ENCODE peak calls at places on chromosomes 2 and 18, in four cellular contexts. One of them, this sample, is unnamed.

GRCh38 chr2:227473019-227473461 is 1.1 kb downstream of the AGFG1 start:
- DNase-seq in NCI-H1092 treated with DMSO at 0.1 percent for 48 hours: peak; percentile 10
- DNase-seq in neuronal stem cell: peak; percentile 43
- DNase-seq in fibroblast of the conjunctiva: no peak
- DNase-seq in this sample: no peak

GRCh38 chr2:190511104-190511503 is 23.4 kb downstream of the NEMP2 start:
- DNase-seq in NCI-H1092 treated with DMSO at 0.1 percent for 48 hours: peak; percentile 24
- DNase-seq in neuronal stem cell: no peak
- DNase-seq in fibroblast of the conjunctiva: peak; percentile 46
- DNase-seq in this sample: no peak

GRCh38 chr18:47748093-47748796 is 182.2 kb downstream of the SMAD2 start:
- DNase-seq in NCI-H1092 treated with DMSO at 0.1 percent for 48 hours: no peak
- DNase-seq in neuronal stem cell: no peak
- DNase-seq in fibroblast of the conjunctiva: no peak
- DNase-seq in this sample: no peak

GRCh38 chr2:230668184-230668938 is 44.3 kb upstream of the CAB39 start:
- DNase-seq in NCI-H1092 treated with DMSO at 0.1 percent for 48 hours: no peak
- DNase-seq in neuronal stem cell: no peak
- DNase-seq in fibroblast of the conjunctiva: no peak
- DNase-seq in this sample: no peak

GRCh38 chr2:158667567-158667966 is 127.5 kb upstream of the DAPL1 start:
- DNase-seq in NCI-H1092 treated with DMSO at 0.1 percent for 48 hours: no peak
- DNase-seq in neuronal stem cell: no peak
- DNase-seq in fibroblast of the conjunctiva: no peak
- DNase-seq in this sample: no peak

GRCh38 chr2:84931384-84931821 is 25.9 kb downstream of the TMSB10 start:
- DNase-seq in NCI-H1092 treated with DMSO at 0.1 percent for 48 hours: no peak
- DNase-seq in neuronal stem cell: no peak
- DNase-seq in fibroblast of the conjunctiva: no peak
- DNase-seq in this sample: no peak

GRCh38 chr2:14301331-14301730 is 331.2 kb upstream of the LRATD1 start:
- DNase-seq in NCI-H1092 treated with DMSO at 0.1 percent for 48 hours: no peak
- DNase-seq in neuronal stem cell: peak; percentile 48
- DNase-seq in fibroblast of the conjunctiva: no peak
- DNase-seq in this sample: no peak

GRCh38 chr2:119711352-119711751 is 32.4 kb downstream of the TMEM177 start:
- DNase-seq in NCI-H1092 treated with DMSO at 0.1 percent for 48 hours: no peak
- DNase-seq in neuronal stem cell: no peak
- DNase-seq in fibroblast of the conjunctiva: no peak
- DNase-seq in this sample: no peak

GRCh38 chr2:217026161-217026560 is 166.3 kb upstream of the TNP1 start:
- DNase-seq in NCI-H1092 treated with DMSO at 0.1 percent for 48 hours: no peak
- DNase-seq in neuronal stem cell: no peak
- DNase-seq in fibroblast of the conjunctiva: no peak
- DNase-seq in this sample: no peak

GRCh38 chr18:13258792-13259385 is 40.3 kb downstream of the LDLRAD4 start:
- DNase-seq in NCI-H1092 treated with DMSO at 0.1 percent for 48 hours: no peak
- DNase-seq in neuronal stem cell: no peak
- DNase-seq in fibroblast of the conjunctiva: no peak
- DNase-seq in this sample: no peak

GRCh38 chr18:58687871-58688308 is 16.6 kb downstream of the MALT1 start:
- DNase-seq in NCI-H1092 treated with DMSO at 0.1 percent for 48 hours: no peak
- DNase-seq in neuronal stem cell: no peak
- DNase-seq in fibroblast of the conjunctiva: no peak
- DNase-seq in this sample: no peak

GRCh38 chr18:46555724-46556123 is 101.3 kb downstream of the LOXHD1 start:
- DNase-seq in NCI-H1092 treated with DMSO at 0.1 percent for 48 hours: peak; percentile 21
- DNase-seq in neuronal stem cell: no peak
- DNase-seq in fibroblast of the conjunctiva: no peak
- DNase-seq in this sample: no peak

GRCh38 chr2:23566236-23567142 is 181.5 kb downstream of the KLHL29 start:
- DNase-seq in NCI-H1092 treated with DMSO at 0.1 percent for 48 hours: no peak
- DNase-seq in neuronal stem cell: no peak
- DNase-seq in fibroblast of the conjunctiva: no peak
- DNase-seq in this sample: no peak

GRCh38 chr2:95018861-95019550 is 6.5 kb upstream of the MAL start:
- DNase-seq in NCI-H1092 treated with DMSO at 0.1 percent for 48 hours: no peak
- DNase-seq in neuronal stem cell: no peak
- DNase-seq in fibroblast of the conjunctiva: no peak
- DNase-seq in this sample: no peak

GRCh38 chr2:142857247-142858154 is 20.0 kb upstream of the KYNU start:
- DNase-seq in NCI-H1092 treated with DMSO at 0.1 percent for 48 hours: no peak
- DNase-seq in neuronal stem cell: no peak
- DNase-seq in fibroblast of the conjunctiva: no peak
- DNase-seq in this sample: no peak

GRCh38 chr2:94870392-94871225 is 621 bp upstream of the TEKT4 start:
- DNase-seq in NCI-H1092 treated with DMSO at 0.1 percent for 48 hours: no peak
- DNase-seq in neuronal stem cell: no peak
- DNase-seq in fibroblast of the conjunctiva: no peak
- DNase-seq in this sample: no peak

GRCh38 chr18:10284571-10285282 is 169.7 kb upstream of the APCDD1 start:
- DNase-seq in NCI-H1092 treated with DMSO at 0.1 percent for 48 hours: no peak
- DNase-seq in neuronal stem cell: no peak
- DNase-seq in fibroblast of the conjunctiva: no peak
- DNase-seq in this sample: no peak

GRCh38 chr2:12769492-12770105 is 52.9 kb downstream of the TRIB2 start:
- DNase-seq in NCI-H1092 treated with DMSO at 0.1 percent for 48 hours: no peak
- DNase-seq in neuronal stem cell: no peak
- DNase-seq in fibroblast of the conjunctiva: no peak
- DNase-seq in this sample: no peak

GRCh38 chr2:70201831-70202230 is 11.0 kb upstream of the C2orf42 start:
- DNase-seq in NCI-H1092 treated with DMSO at 0.1 percent for 48 hours: no peak
- DNase-seq in neuronal stem cell: no peak
- DNase-seq in fibroblast of the conjunctiva: no peak
- DNase-seq in this sample: no peak

GRCh38 chr2:160324161-160324768 is 124.2 kb upstream of the ITGB6 start:
- DNase-seq in NCI-H1092 treated with DMSO at 0.1 percent for 48 hours: no peak
- DNase-seq in neuronal stem cell: no peak
- DNase-seq in fibroblast of the conjunctiva: peak; percentile 48
- DNase-seq in this sample: no peak

GRCh38 chr18:73797419-73797818 is 350.2 kb downstream of the FBXO15 start:
- DNase-seq in NCI-H1092 treated with DMSO at 0.1 percent for 48 hours: no peak
- DNase-seq in neuronal stem cell: no peak
- DNase-seq in fibroblast of the conjunctiva: no peak
- DNase-seq in this sample: no peak

GRCh38 chr2:6368271-6368670 is 497.4 kb downstream of the CMPK2 start:
- DNase-seq in NCI-H1092 treated with DMSO at 0.1 percent for 48 hours: no peak
- DNase-seq in neuronal stem cell: no peak
- DNase-seq in fibroblast of the conjunctiva: no peak
- DNase-seq in this sample: peak; percentile 17

GRCh38 chr2:118983133-118983532 is 41.1 kb downstream of the MARCO start:
- DNase-seq in NCI-H1092 treated with DMSO at 0.1 percent for 48 hours: no peak
- DNase-seq in neuronal stem cell: no peak
- DNase-seq in fibroblast of the conjunctiva: no peak
- DNase-seq in this sample: no peak

GRCh38 chr2:237615631-237616249 is 11.6 kb upstream of the LRRFIP1 start:
- DNase-seq in NCI-H1092 treated with DMSO at 0.1 percent for 48 hours: no peak
- DNase-seq in neuronal stem cell: no peak
- DNase-seq in fibroblast of the conjunctiva: no peak
- DNase-seq in this sample: no peak

GRCh38 chr2:85131116-85131515 is 2.1 kb upstream of the TCF7L1 start:
- DNase-seq in NCI-H1092 treated with DMSO at 0.1 percent for 48 hours: no peak
- DNase-seq in neuronal stem cell: peak; percentile 15
- DNase-seq in fibroblast of the conjunctiva: peak; percentile 30
- DNase-seq in this sample: no peak

This sample was measured in stromal cell of bone marrow.